ENCODE peak calls at places on chromosomes 1 and 21, in eight cellular contexts. One of them, this sample, is unnamed.

GRCh38 chr21:15967661-15968060 is 237.9 kb downstream of the USP25 start:
- DNase-seq in brain microvascular endothelial cell: peak
- DNase-seq in fibroblast of mammary gland: peak
- DNase-seq in left ventricle myocardium inferior: no peak
- DNase-seq in fibroblast of pulmonary artery: no peak
- DNase-seq in epithelial cell of esophagus: peak
- DNase-seq in HFF-Myc: peak
- DNase-seq in CD8-positive, alpha-beta T cell: no peak
- DNase-seq in this sample: no peak

GRCh38 chr1:194289569-194290266 is 1103.3 kb upstream of the B3GALT2 start:
- DNase-seq in fibroblast of mammary gland: no peak
- DNase-seq in left ventricle myocardium inferior: no peak
- DNase-seq in brain microvascular endothelial cell: no peak
- DNase-seq in fibroblast of pulmonary artery: no peak
- DNase-seq in HFF-Myc: no peak
- DNase-seq in CD8-positive, alpha-beta T cell: peak
- DNase-seq in epithelial cell of esophagus: no peak
- DNase-seq in this sample: peak

GRCh38 chr1:15703562-15703961 is 19.4 kb downstream of the PLEKHM2 start:
- DNase-seq in left ventricle myocardium inferior: peak
- DNase-seq in CD8-positive, alpha-beta T cell: no peak
- DNase-seq in fibroblast of pulmonary artery: peak
- DNase-seq in brain microvascular endothelial cell: peak
- DNase-seq in epithelial cell of esophagus: peak
- DNase-seq in HFF-Myc: peak
- DNase-seq in fibroblast of mammary gland: peak
- DNase-seq in this sample: no peak

GRCh38 chr1:192700834-192701271 is 64.9 kb downstream of the RGS13 start:
- DNase-seq in fibroblast of mammary gland: peak
- DNase-seq in epithelial cell of esophagus: peak
- DNase-seq in left ventricle myocardium inferior: no peak
- DNase-seq in CD8-positive, alpha-beta T cell: no peak
- DNase-seq in HFF-Myc: peak
- DNase-seq in brain microvascular endothelial cell: peak
- DNase-seq in fibroblast of pulmonary artery: peak
- DNase-seq in this sample: no peak

GRCh38 chr1:3030663-3031381 is 9.6 kb downstream of the ACTRT2 start:
- DNase-seq in brain microvascular endothelial cell: no peak
- DNase-seq in left ventricle myocardium inferior: no peak
- DNase-seq in fibroblast of pulmonary artery: no peak
- DNase-seq in fibroblast of mammary gland: no peak
- DNase-seq in HFF-Myc: no peak
- DNase-seq in epithelial cell of esophagus: no peak
- DNase-seq in CD8-positive, alpha-beta T cell: no peak
- DNase-seq in this sample: no peak

GRCh38 chr1:30248373-30248772 is 475.0 kb downstream of the MATN1 start:
- DNase-seq in fibroblast of mammary gland: no peak
- DNase-seq in epithelial cell of esophagus: no peak
- DNase-seq in CD8-positive, alpha-beta T cell: no peak
- DNase-seq in left ventricle myocardium inferior: no peak
- DNase-seq in fibroblast of pulmonary artery: no peak
- DNase-seq in brain microvascular endothelial cell: no peak
- DNase-seq in HFF-Myc: no peak
- DNase-seq in this sample: no peak

GRCh38 chr1:93749487-93749886 is 67.8 kb upstream of the BCAR3 start:
- DNase-seq in fibroblast of mammary gland: no peak
- DNase-seq in HFF-Myc: no peak
- DNase-seq in left ventricle myocardium inferior: no peak
- DNase-seq in CD8-positive, alpha-beta T cell: no peak
- DNase-seq in epithelial cell of esophagus: no peak
- DNase-seq in fibroblast of pulmonary artery: no peak
- DNase-seq in brain microvascular endothelial cell: no peak
- DNase-seq in this sample: no peak

GRCh38 chr1:55580845-55581332 is 365.7 kb upstream of the USP24 start:
- DNase-seq in brain microvascular endothelial cell: peak
- DNase-seq in left ventricle myocardium inferior: no peak
- DNase-seq in CD8-positive, alpha-beta T cell: no peak
- DNase-seq in fibroblast of pulmonary artery: peak
- DNase-seq in HFF-Myc: no peak
- DNase-seq in fibroblast of mammary gland: peak
- DNase-seq in epithelial cell of esophagus: peak
- DNase-seq in this sample: no peak

GRCh38 chr1:88302843-88303486 is 381.1 kb upstream of the PKN2 start:
- DNase-seq in fibroblast of pulmonary artery: peak
- DNase-seq in left ventricle myocardium inferior: no peak
- DNase-seq in brain microvascular endothelial cell: peak
- DNase-seq in CD8-positive, alpha-beta T cell: no peak
- DNase-seq in HFF-Myc: peak
- DNase-seq in fibroblast of mammary gland: peak
- DNase-seq in epithelial cell of esophagus: peak
- DNase-seq in this sample: peak

GRCh38 chr21:42660118-42660470 is 6.7 kb downstream of the PDE9A start:
- DNase-seq in CD8-positive, alpha-beta T cell: no peak
- DNase-seq in HFF-Myc: no peak
- DNase-seq in left ventricle myocardium inferior: no peak
- DNase-seq in fibroblast of pulmonary artery: no peak
- DNase-seq in brain microvascular endothelial cell: no peak
- DNase-seq in epithelial cell of esophagus: no peak
- DNase-seq in fibroblast of mammary gland: no peak
- DNase-seq in this sample: no peak

GRCh38 chr1:201361652-201362504 is 15.6 kb downstream of the TNNT2 start:
- DNase-seq in left ventricle myocardium inferior: peak
- DNase-seq in CD8-positive, alpha-beta T cell: no peak
- DNase-seq in epithelial cell of esophagus: peak
- DNase-seq in fibroblast of pulmonary artery: peak
- DNase-seq in brain microvascular endothelial cell: no peak
- DNase-seq in HFF-Myc: no peak
- DNase-seq in fibroblast of mammary gland: peak
- DNase-seq in this sample: peak

GRCh38 chr1:1959840-1960479 is 40.9 kb upstream of the TMEM52 start:
- DNase-seq in HFF-Myc: no peak
- DNase-seq in fibroblast of mammary gland: peak
- DNase-seq in brain microvascular endothelial cell: peak
- DNase-seq in left ventricle myocardium inferior: peak
- DNase-seq in fibroblast of pulmonary artery: peak
- DNase-seq in CD8-positive, alpha-beta T cell: peak
- DNase-seq in epithelial cell of esophagus: peak
- DNase-seq in this sample: peak

GRCh38 chr1:91871994-91872393 is 14.0 kb downstream of the TGFBR3 start:
- DNase-seq in brain microvascular endothelial cell: no peak
- DNase-seq in HFF-Myc: no peak
- DNase-seq in left ventricle myocardium inferior: no peak
- DNase-seq in fibroblast of pulmonary artery: peak
- DNase-seq in fibroblast of mammary gland: peak
- DNase-seq in epithelial cell of esophagus: no peak
- DNase-seq in CD8-positive, alpha-beta T cell: no peak
- DNase-seq in this sample: no peak

GRCh38 chr1:58439946-58440345 is 106.6 kb downstream of the OMA1 start:
- DNase-seq in CD8-positive, alpha-beta T cell: no peak
- DNase-seq in brain microvascular endothelial cell: no peak
- DNase-seq in left ventricle myocardium inferior: no peak
- DNase-seq in fibroblast of pulmonary artery: peak
- DNase-seq in HFF-Myc: no peak
- DNase-seq in epithelial cell of esophagus: no peak
- DNase-seq in fibroblast of mammary gland: no peak
- DNase-seq in this sample: no peak

GRCh38 chr1:4673494-4673893 is 19.1 kb downstream of the AJAP1 start:
- DNase-seq in brain microvascular endothelial cell: no peak
- DNase-seq in fibroblast of pulmonary artery: no peak
- DNase-seq in left ventricle myocardium inferior: no peak
- DNase-seq in HFF-Myc: no peak
- DNase-seq in fibroblast of mammary gland: no peak
- DNase-seq in epithelial cell of esophagus: no peak
- DNase-seq in CD8-positive, alpha-beta T cell: no peak
- DNase-seq in this sample: no peak

GRCh38 chr1:25906644-25907300 is 553 bp upstream of the STMN1 start:
- DNase-seq in CD8-positive, alpha-beta T cell: peak
- DNase-seq in brain microvascular endothelial cell: no peak
- DNase-seq in epithelial cell of esophagus: peak
- DNase-seq in HFF-Myc: no peak
- DNase-seq in fibroblast of pulmonary artery: no peak
- DNase-seq in fibroblast of mammary gland: no peak
- DNase-seq in left ventricle myocardium inferior: peak
- DNase-seq in this sample: no peak

GRCh38 chr1:25991937-25992688 is 5.8 kb downstream of the PAFAH2 start:
- DNase-seq in CD8-positive, alpha-beta T cell: no peak
- DNase-seq in HFF-Myc: no peak
- DNase-seq in epithelial cell of esophagus: peak
- DNase-seq in brain microvascular endothelial cell: no peak
- DNase-seq in fibroblast of pulmonary artery: no peak
- DNase-seq in fibroblast of mammary gland: peak
- DNase-seq in left ventricle myocardium inferior: no peak
- DNase-seq in this sample: no peak

GRCh38 chr1:46606255-46606965 is 2.3 kb upstream of the MKNK1 start:
- DNase-seq in left ventricle myocardium inferior: no peak
- DNase-seq in HFF-Myc: no peak
- DNase-seq in epithelial cell of esophagus: peak
- DNase-seq in brain microvascular endothelial cell: no peak
- DNase-seq in fibroblast of mammary gland: no peak
- DNase-seq in fibroblast of pulmonary artery: no peak
- DNase-seq in CD8-positive, alpha-beta T cell: no peak
- DNase-seq in this sample: no peak

GRCh38 chr21:42849759-42850412 is 29.5 kb downstream of the WDR4 start:
- DNase-seq in brain microvascular endothelial cell: no peak
- DNase-seq in fibroblast of mammary gland: no peak
- DNase-seq in fibroblast of pulmonary artery: no peak
- DNase-seq in epithelial cell of esophagus: no peak
- DNase-seq in left ventricle myocardium inferior: no peak
- DNase-seq in HFF-Myc: no peak
- DNase-seq in CD8-positive, alpha-beta T cell: no peak
- DNase-seq in this sample: no peak

GRCh38 chr1:170678196-170678595 is 14.3 kb downstream of the PRRX1 start:
- DNase-seq in brain microvascular endothelial cell: no peak
- DNase-seq in epithelial cell of esophagus: no peak
- DNase-seq in fibroblast of pulmonary artery: no peak
- DNase-seq in fibroblast of mammary gland: peak
- DNase-seq in HFF-Myc: no peak
- DNase-seq in CD8-positive, alpha-beta T cell: no peak
- DNase-seq in left ventricle myocardium inferior: no peak
- DNase-seq in this sample: no peak

GRCh38 chr1:170682159-170682558 is 18.2 kb downstream of the PRRX1 start:
- DNase-seq in fibroblast of pulmonary artery: no peak
- DNase-seq in CD8-positive, alpha-beta T cell: no peak
- DNase-seq in HFF-Myc: no peak
- DNase-seq in epithelial cell of esophagus: no peak
- DNase-seq in brain microvascular endothelial cell: peak
- DNase-seq in left ventricle myocardium inferior: no peak
- DNase-seq in fibroblast of mammary gland: no peak
- DNase-seq in this sample: no peak

GRCh38 chr1:170676628-170677027 is 12.7 kb downstream of the PRRX1 start:
- DNase-seq in epithelial cell of esophagus: no peak
- DNase-seq in fibroblast of mammary gland: no peak
- DNase-seq in brain microvascular endothelial cell: peak
- DNase-seq in fibroblast of pulmonary artery: peak
- DNase-seq in left ventricle myocardium inferior: no peak
- DNase-seq in CD8-positive, alpha-beta T cell: no peak
- DNase-seq in HFF-Myc: no peak
- DNase-seq in this sample: no peak

GRCh38 chr1:170682809-170683208 is 18.9 kb downstream of the PRRX1 start:
- DNase-seq in brain microvascular endothelial cell: no peak
- DNase-seq in HFF-Myc: no peak
- DNase-seq in CD8-positive, alpha-beta T cell: no peak
- DNase-seq in epithelial cell of esophagus: no peak
- DNase-seq in fibroblast of mammary gland: no peak
- DNase-seq in left ventricle myocardium inferior: no peak
- DNase-seq in fibroblast of pulmonary artery: no peak
- DNase-seq in this sample: no peak

GRCh38 chr1:170680428-170680827 is 16.5 kb downstream of the PRRX1 start:
- DNase-seq in left ventricle myocardium inferior: no peak
- DNase-seq in CD8-positive, alpha-beta T cell: no peak
- DNase-seq in brain microvascular endothelial cell: peak
- DNase-seq in fibroblast of pulmonary artery: peak
- DNase-seq in fibroblast of mammary gland: peak
- DNase-seq in epithelial cell of esophagus: no peak
- DNase-seq in HFF-Myc: no peak
- DNase-seq in this sample: no peak
- H3K4me3 ChIP-seq in left ventricle myocardium inferior: no peak
- H3K4me3 ChIP-seq in CD8-positive, alpha-beta T cell: no peak
- H3K4me3 ChIP-seq in brain microvascular endothelial cell: no peak
- H3K4me3 ChIP-seq in fibroblast of pulmonary artery: no peak
- H3K4me3 ChIP-seq in fibroblast of mammary gland: no peak
- H3K4me3 ChIP-seq in epithelial cell of esophagus: no peak
- H3K4me3 ChIP-seq in HFF-Myc: no peak
- H3K4me3 ChIP-seq in this sample: no peak

DNA sequence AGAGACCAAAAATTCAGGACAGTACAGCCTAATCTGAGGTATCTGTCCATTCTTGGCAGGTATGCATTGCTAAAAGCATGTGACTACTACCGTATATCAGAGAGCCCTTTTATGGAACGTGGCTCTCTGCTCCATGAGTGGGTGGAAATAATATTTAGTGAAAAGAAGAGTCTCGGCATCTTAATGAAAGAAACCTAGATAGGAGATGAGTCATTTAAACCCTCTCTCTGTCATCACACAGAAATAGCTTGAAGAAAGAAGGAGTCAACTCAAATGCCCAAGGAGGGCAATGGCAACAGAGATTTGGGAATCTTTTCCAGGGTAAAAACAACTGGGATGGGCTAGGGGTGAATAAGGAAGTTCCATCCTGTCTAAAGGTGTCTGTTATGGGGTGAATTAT is 528.2 kb downstream of the SMYD3 start:
- DNase-seq in epithelial cell of esophagus: no peak
- DNase-seq in brain microvascular endothelial cell: no peak
- DNase-seq in fibroblast of pulmonary artery: no peak
- DNase-seq in HFF-Myc: no peak
- DNase-seq in fibroblast of mammary gland: peak
- DNase-seq in CD8-positive, alpha-beta T cell: no peak
- DNase-seq in left ventricle myocardium inferior: no peak
- DNase-seq in this sample: no peak
- TF ChIP-seq CTCF in epithelial cell of esophagus: no peak
- TF ChIP-seq CTCF in brain microvascular endothelial cell: no peak
- TF ChIP-seq CTCF in fibroblast of pulmonary artery: no peak
- TF ChIP-seq CTCF in HFF-Myc: no peak
- TF ChIP-seq CTCF in fibroblast of mammary gland: no peak
- TF ChIP-seq CTCF in CD8-positive, alpha-beta T cell: no peak
- TF ChIP-seq CTCF in left ventricle myocardium inferior: no peak
- TF ChIP-seq CTCF in this sample: no peak

DNA sequence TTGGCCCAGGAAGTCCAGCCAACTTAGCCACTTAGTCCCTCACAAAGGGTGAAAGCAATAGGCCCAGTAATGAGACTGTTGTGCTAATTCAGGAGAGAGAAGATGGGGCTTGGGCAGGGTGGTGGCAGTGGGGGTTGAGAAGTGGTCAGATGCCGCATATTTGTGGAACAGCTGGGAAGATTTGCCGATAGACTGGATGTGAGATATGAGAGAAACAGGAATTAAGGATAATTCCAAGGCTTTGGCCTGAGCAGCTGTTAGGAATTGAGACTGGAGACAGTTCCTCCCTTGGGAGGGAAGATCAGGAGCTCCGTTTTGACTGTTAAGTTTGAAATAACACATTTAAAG is 323.6 kb upstream of the FAM78B start:
- DNase-seq in brain microvascular endothelial cell: no peak
- DNase-seq in epithelial cell of esophagus: no peak
- DNase-seq in left ventricle myocardium inferior: no peak
- DNase-seq in fibroblast of pulmonary artery: no peak
- DNase-seq in CD8-positive, alpha-beta T cell: no peak
- DNase-seq in fibroblast of mammary gland: no peak
- DNase-seq in HFF-Myc: no peak
- DNase-seq in this sample: no peak
- H3K4me3 ChIP-seq in brain microvascular endothelial cell: no peak
- H3K4me3 ChIP-seq in epithelial cell of esophagus: no peak
- H3K4me3 ChIP-seq in left ventricle myocardium inferior: peak
- H3K4me3 ChIP-seq in fibroblast of pulmonary artery: no peak
- H3K4me3 ChIP-seq in CD8-positive, alpha-beta T cell: peak
- H3K4me3 ChIP-seq in fibroblast of mammary gland: no peak
- H3K4me3 ChIP-seq in HFF-Myc: no peak
- H3K4me3 ChIP-seq in this sample: peak

GRCh38 chr21:38511662-38512243 is 13.5 kb upstream of the ERG start:
- DNase-seq in HFF-Myc: no peak
- DNase-seq in CD8-positive, alpha-beta T cell: no peak
- DNase-seq in fibroblast of mammary gland: no peak
- DNase-seq in epithelial cell of esophagus: no peak
- DNase-seq in fibroblast of pulmonary artery: no peak
- DNase-seq in brain microvascular endothelial cell: no peak
- DNase-seq in left ventricle myocardium inferior: no peak
- DNase-seq in this sample: no peak
- TF ChIP-seq CTCF in HFF-Myc: no peak
- TF ChIP-seq CTCF in CD8-positive, alpha-beta T cell: no peak
- TF ChIP-seq CTCF in fibroblast of mammary gland: no peak
- TF ChIP-seq CTCF in epithelial cell of esophagus: peak
- TF ChIP-seq CTCF in fibroblast of pulmonary artery: no peak
- TF ChIP-seq CTCF in brain microvascular endothelial cell: no peak
- TF ChIP-seq CTCF in left ventricle myocardium inferior: no peak
- TF ChIP-seq CTCF in this sample: peak

This sample was measured in GM12865.